ENCODE peak calls at places on chromosomes 5 and 9, in six cellular contexts. J is GM10248; W is OCI-LY7; X is fibroblast of the aortic adventitia; E is glutamatergic neuron; B is CD8-positive, alpha-beta T cell. T is an unnamed sample.

GRCh38 chr9:101387871-101388506 is 3.2 kb upstream of the BAAT start:
- DNase-seq in X (peak; percentile 58), E (no peak), J (no peak), B (no peak), W (peak; percentile 54), T (no peak)

GRCh38 chr9:19310246-19310645 is 69.8 kb downstream of the RPS6 start:
- DNase-seq in X (no peak), W (no peak), B (no peak), E (no peak), J (no peak), T (no peak)

GRCh38 chr5:98844865-98845264 is 71.4 kb downstream of the RGMB start:
- DNase-seq in E (no peak), B (no peak), W (no peak), J (no peak), X (no peak), T (no peak)

GRCh38 chr5:181241393-181241975 is 2.2 kb downstream of the RACK1 start:
- DNase-seq in J (no peak), B (no peak), E (no peak), W (peak; percentile 73), X (peak; percentile 86), T (no peak)

GRCh38 chr9:127931092-127931881 is 710 bp upstream of the PIP5KL1 start:
- DNase-seq in J (peak; percentile 69), W (no peak), B (no peak), X (peak; percentile 72), E (peak; percentile 65), T (no peak)

GRCh38 chr5:131252824-131253171 is 11.1 kb upstream of the CDC42SE2 start:
- DNase-seq in E (no peak), X (no peak), J (peak; percentile 55), B (peak; percentile 73), W (peak; percentile 91), T (no peak)

GRCh38 chr9:97933573-97933972 is 4.4 kb downstream of the HEMGN start:
- DNase-seq in W (no peak), J (no peak), X (no peak), E (no peak), B (no peak), T (no peak)

GRCh38 chr5:123874600-123875201 is 362.7 kb downstream of the CSNK1G3 start:
- DNase-seq in J (no peak), B (no peak), W (no peak), X (peak; percentile 9), E (no peak), T (no peak)

GRCh38 chr5:93995126-93995621 is 253.8 kb upstream of the POU5F2 start:
- DNase-seq in B (no peak), W (no peak), J (no peak), X (no peak), E (no peak), T (no peak)

GRCh38 chr9:127065592-127065991 is 56.8 kb downstream of the ANGPTL2 start:
- DNase-seq in E (no peak), B (no peak), X (peak; percentile 93), J (no peak), W (no peak), T (no peak)

GRCh38 chr5:150457562-150458240 is 8.2 kb upstream of the RPS14 start:
- DNase-seq in B (no peak), E (no peak), X (no peak), W (peak; percentile 24), J (no peak), T (no peak)

GRCh38 chr9:98962181-98962560 is 18.5 kb downstream of the COL15A1 start:
- DNase-seq in J (no peak), B (no peak), E (no peak), W (no peak), X (peak; percentile 64), T (no peak)

GRCh38 chr9:137129089-137129455 is 9.9 kb upstream of the GRIN1 start:
- DNase-seq in E (no peak), X (peak; percentile 13), J (no peak), B (no peak), W (no peak), T (peak; percentile 36)

GRCh38 chr5:54900906-54901725 is 84.3 kb downstream of the ESM1 start:
- DNase-seq in W (no peak), J (no peak), B (no peak), X (peak; percentile 86), E (no peak), T (no peak)

GRCh38 chr5:71695069-71695468 is 24.0 kb upstream of the CARTPT start:
- DNase-seq in W (no peak), E (no peak), B (no peak), J (no peak), X (no peak), T (no peak)

GRCh38 chr9:23556459-23556858 is 269.6 kb downstream of the ELAVL2 start:
- DNase-seq in X (no peak), J (no peak), W (no peak), E (no peak), B (no peak), T (no peak)

GRCh38 chr9:93010056-93010455 is 48.4 kb upstream of the SUSD3 start:
- DNase-seq in B (no peak), W (no peak), E (no peak), X (no peak), J (no peak), T (no peak)

GRCh38 chr5:123036391-123037103 is at the start of gene PPIC:
- DNase-seq in X (peak; percentile 75), B (no peak), W (no peak), J (peak; percentile 54), E (peak; percentile 81), T (peak; percentile 89)

GRCh38 chr5:81853005-81853357 is 102.1 kb upstream of the SSBP2 start:
- DNase-seq in J (no peak), X (no peak), W (peak; percentile 48), B (no peak), E (no peak), T (no peak)

GRCh38 chr9:76562511-76562911 is 103.5 kb downstream of the GCNT1 start:
- DNase-seq in W (no peak), B (no peak), E (no peak), X (peak; percentile 87), J (peak; percentile 46), T (no peak)

GRCh38 chr5:159337291-159337974 is 7.1 kb upstream of the IL12B start:
- DNase-seq in J (no peak), X (peak; percentile 80), W (no peak), E (no peak), B (no peak), T (no peak)

GRCh38 chr5:143001764-143002351 is 231.7 kb downstream of the ARHGAP26 start:
- DNase-seq in X (peak; percentile 85), J (no peak), B (no peak), W (peak; percentile 17), E (no peak), T (no peak)

GRCh38 chr5:170070556-170071412 is 34.9 kb upstream of the FOXI1 start:
- DNase-seq in W (peak; percentile 15), X (peak; percentile 49), B (no peak), J (no peak), E (peak; percentile 88), T (peak; percentile 87)

GRCh38 chr5:175659546-175660248 is 1.8 kb downstream of the HRH2 start:
- DNase-seq in J (no peak), E (no peak), W (no peak), X (no peak), B (no peak), T (no peak)

GRCh38 chr5:1107167-1108007 is 4.5 kb downstream of the SLC12A7 start:
- DNase-seq in W (peak; percentile 37), E (no peak), B (no peak), J (no peak), X (no peak), T (no peak)

GRCh38 chr5:77138981-77139380 is 51.9 kb upstream of the ZBED3 start:
- DNase-seq in E (peak; percentile 30), X (no peak), W (no peak), J (no peak), B (no peak), T (peak; percentile 10)

GRCh38 chr5:43042626-43043399 is 2.7 kb upstream of the ANXA2R start:
- DNase-seq in J (peak; percentile 67), W (peak; percentile 87), B (peak; percentile 54), X (peak; percentile 76), E (peak; percentile 65), T (peak; percentile 51)
- TF ChIP-seq CTCF in J (peak; percentile 51), W (peak; percentile 48), B (no peak), X (no peak), E (peak; percentile 2), T (no peak)

GRCh38 chr5:154945695-154946301 is 4.9 kb downstream of the MRPL22 start:
- DNase-seq in B (no peak), X (peak; percentile 51), W (peak; percentile 36), J (peak; percentile 23), E (no peak), T (no peak)
- TF ChIP-seq CTCF in B (peak; percentile 83), X (peak; percentile 65), W (peak; percentile 87), J (peak; percentile 47), E (peak; percentile 90), T (peak; percentile 68)

GRCh38 chr5:132901036-132901435 is 27.6 kb downstream of the LEAP2 start:
- DNase-seq in J (no peak), E (no peak), B (no peak), X (no peak), W (peak; percentile 69), T (no peak)

GRCh38 chr5:132901730-132902129 is 28.3 kb downstream of the LEAP2 start:
- DNase-seq in J (no peak), E (no peak), B (no peak), X (no peak), W (peak; percentile 27), T (no peak)

GRCh38 chr5:132907161-132907560 is 33.7 kb downstream of the LEAP2 start:
- DNase-seq in E (no peak), X (no peak), W (no peak), J (no peak), B (no peak), T (no peak)

GRCh38 chr5:132909702-132910101 is 36.2 kb downstream of the LEAP2 start:
- DNase-seq in J (no peak), W (no peak), X (no peak), B (no peak), E (no peak), T (no peak)

GRCh38 chr5:132905938-132906337 is 32.5 kb downstream of the LEAP2 start:
- DNase-seq in J (no peak), W (peak; percentile 15), X (no peak), E (no peak), B (no peak), T (no peak)
- TF ChIP-seq CTCF in J (no peak), W (peak; percentile 31), X (peak; percentile 3), E (peak; percentile 44), B (no peak), T (no peak)

DNA sequence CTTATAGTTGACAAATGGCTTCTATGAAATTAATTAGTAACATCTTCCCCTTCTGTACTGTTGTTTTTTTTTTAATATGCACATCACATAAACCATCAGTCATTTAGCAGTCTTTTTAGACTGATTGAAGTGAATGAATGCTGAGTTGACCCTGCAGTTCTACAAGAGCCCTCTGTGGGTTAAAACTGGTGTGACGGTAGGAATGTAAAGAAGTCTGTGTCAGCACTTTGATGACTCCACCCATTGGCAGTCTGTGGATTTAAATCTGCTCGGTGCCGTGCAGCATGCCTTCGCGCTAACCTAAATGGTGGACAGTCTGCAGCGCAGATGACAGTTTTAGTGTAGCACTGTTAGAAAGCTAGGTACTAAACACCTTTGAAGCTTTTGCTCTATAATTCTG is 3.1 kb downstream of the GTF3C4 start:
- DNase-seq in W (peak; percentile 47), B (no peak), X (peak; percentile 59), J (no peak), E (no peak), T (no peak)
- TF ChIP-seq CTCF in W (peak; percentile 46), B (no peak), X (peak; percentile 42), J (no peak), E (peak; percentile 19), T (no peak)